ENCODE peak calls at places on chromosome 13, in seven cellular contexts. M is heart right ventricle; A is GM10248; V is neural crest cell; P is CD8-positive, alpha-beta T cell; B is epithelial cell of esophagus; H is body of pancreas. U is an unnamed sample.
A peak's percentile ranks its signal among the peaks of the same experiment; 100 is the strongest.

GRCh38 chr13:72886272-72887062 is 104.5 kb downstream of the PIBF1 start:
- DNase-seq in A (no peak), H (no peak), V (no peak), P (no peak), B (peak; percentile 11), M (no peak), U (no peak)

GRCh38 chr13:82717249-82717648 is 1165.0 kb downstream of the SLITRK1 start:
- DNase-seq in M (no peak), P (no peak), V (no peak), H (no peak), A (no peak), B (peak; percentile 89), U (peak; percentile 63)

GRCh38 chr13:81872581-81872980 is 1531.7 kb upstream of the SPRY2 start:
- DNase-seq in V (peak; percentile 3), B (peak; percentile 41), H (no peak), M (no peak), A (no peak), P (no peak), U (peak; percentile 1)

GRCh38 chr13:113121183-113121927 is 1.2 kb upstream of the F10 start:
- DNase-seq in H (no peak), P (no peak), B (no peak), A (no peak), V (no peak), M (no peak), U (no peak)

GRCh38 chr13:110396913-110397379 is 89.9 kb downstream of the COL4A2 start:
- DNase-seq in M (peak; percentile 77), V (no peak), P (no peak), H (peak; percentile 62), A (no peak), B (peak; percentile 94), U (peak; percentile 100)

GRCh38 chr13:52809310-52809769 is 39.1 kb downstream of the PCDH8 start:
- DNase-seq in P (no peak), H (peak; percentile 70), B (peak; percentile 69), V (peak; percentile 73), A (peak; percentile 79), M (peak; percentile 42), U (peak; percentile 20)

GRCh38 chr13:50123862-50124535 is 108.8 kb downstream of the KCNRG start:
- DNase-seq in V (no peak), M (peak; percentile 97), H (peak; percentile 85), B (peak; percentile 95), P (no peak), A (peak; percentile 93), U (peak; percentile 97)

GRCh38 chr13:27018882-27019281 is 152.7 kb downstream of the USP12 start:
- DNase-seq in P (no peak), M (no peak), H (no peak), A (no peak), B (no peak), V (no peak), U (no peak)

GRCh38 chr13:113411216-113412023 is 41.9 kb downstream of the ADPRHL1 start:
- DNase-seq in A (no peak), B (peak; percentile 19), H (no peak), V (no peak), M (peak; percentile 75), P (no peak), U (peak; percentile 96)

GRCh38 chr13:64154514-64154913 is 2738.9 kb upstream of the PCDH20 start:
- DNase-seq in A (no peak), H (no peak), V (no peak), M (no peak), B (peak; percentile 11), P (no peak), U (peak; percentile 23)

GRCh38 chr13:107185889-107186288 is 618.0 kb upstream of the ARGLU1 start:
- DNase-seq in M (no peak), B (no peak), H (no peak), P (no peak), A (no peak), V (no peak), U (peak; percentile 45)

GRCh38 chr13:26707122-26708006 is 53.2 kb downstream of the GPR12 start:
- DNase-seq in P (no peak), V (peak; percentile 41), H (peak; percentile 20), M (no peak), B (peak; percentile 69), A (peak; percentile 52), U (peak; percentile 45)

GRCh38 chr13:31331051-31331450 is 131.3 kb downstream of the B3GLCT start:
- DNase-seq in H (no peak), B (no peak), A (no peak), V (no peak), P (no peak), M (no peak), U (no peak)

GRCh38 chr13:88552966-88553365 is 881.8 kb downstream of the SLITRK5 start:
- DNase-seq in P (no peak), B (no peak), H (no peak), A (no peak), V (no peak), M (no peak), U (no peak)

GRCh38 chr13:75038315-75038881 is 443.6 kb downstream of the TBC1D4 start:
- DNase-seq in P (no peak), V (no peak), A (no peak), H (no peak), B (no peak), M (no peak), U (no peak)

GRCh38 chr13:24130134-24130792 is 30.3 kb upstream of the SPATA13 start:
- DNase-seq in B (no peak), H (no peak), M (no peak), P (no peak), V (no peak), A (no peak), U (no peak)

GRCh38 chr13:110109910-110110309 is 197.0 kb downstream of the COL4A1 start:
- DNase-seq in M (peak; percentile 79), H (peak; percentile 26), P (no peak), B (peak; percentile 75), V (no peak), A (no peak), U (peak; percentile 91)

GRCh38 chr13:42218576-42218975 is 53.4 kb upstream of the AKAP11 start:
- DNase-seq in M (no peak), B (peak; percentile 9), A (no peak), V (no peak), P (no peak), H (no peak), U (no peak)

GRCh38 chr13:106038752-106039151 is 496.7 kb downstream of the EFNB2 start:
- DNase-seq in H (no peak), V (no peak), P (no peak), M (no peak), B (peak; percentile 80), A (no peak), U (peak; percentile 91)

GRCh38 chr13:50448535-50448981 is 394.9 kb downstream of the DLEU7 start:
- DNase-seq in V (no peak), B (peak; percentile 79), H (no peak), P (no peak), A (no peak), M (no peak), U (no peak)

GRCh38 chr13:35164324-35164932 is 222.4 kb downstream of the NBEA start:
- DNase-seq in H (no peak), V (no peak), P (no peak), M (no peak), A (peak; percentile 16), B (peak; percentile 41), U (peak; percentile 50)

GRCh38 chr13:99193152-99193551 is 7.5 kb upstream of the UBAC2 start:
- DNase-seq in A (no peak), B (no peak), M (no peak), V (no peak), H (no peak), P (no peak), U (no peak)
- TF ChIP-seq CTCF in A (no peak), B (no peak), M (no peak), V (no peak), H (no peak), P (no peak), U (no peak)

GRCh38 chr13:29803221-29803620 is 47.2 kb downstream of the UBL3 start:
- DNase-seq in M (no peak), H (no peak), B (no peak), V (no peak), P (no peak), A (no peak), U (no peak)

GRCh38 chr13:29800687-29801086 is 49.7 kb downstream of the UBL3 start:
- DNase-seq in P (no peak), B (no peak), M (no peak), A (no peak), H (no peak), V (no peak), U (no peak)

GRCh38 chr13:29802621-29803020 is 47.8 kb downstream of the UBL3 start:
- DNase-seq in P (no peak), V (no peak), M (no peak), H (no peak), A (no peak), B (peak; percentile 18), U (no peak)

GRCh38 chr13:29801102-29801501 is 49.3 kb downstream of the UBL3 start:
- DNase-seq in A (no peak), H (no peak), V (no peak), M (no peak), B (no peak), P (no peak), U (no peak)

GRCh38 chr13:29801737-29802305 is 48.6 kb downstream of the UBL3 start:
- DNase-seq in B (no peak), P (no peak), V (no peak), H (no peak), M (no peak), A (no peak), U (no peak)
- TF ChIP-seq CTCF in B (no peak), P (no peak), V (no peak), H (no peak), M (no peak), A (peak; percentile 26), U (no peak)

DNA sequence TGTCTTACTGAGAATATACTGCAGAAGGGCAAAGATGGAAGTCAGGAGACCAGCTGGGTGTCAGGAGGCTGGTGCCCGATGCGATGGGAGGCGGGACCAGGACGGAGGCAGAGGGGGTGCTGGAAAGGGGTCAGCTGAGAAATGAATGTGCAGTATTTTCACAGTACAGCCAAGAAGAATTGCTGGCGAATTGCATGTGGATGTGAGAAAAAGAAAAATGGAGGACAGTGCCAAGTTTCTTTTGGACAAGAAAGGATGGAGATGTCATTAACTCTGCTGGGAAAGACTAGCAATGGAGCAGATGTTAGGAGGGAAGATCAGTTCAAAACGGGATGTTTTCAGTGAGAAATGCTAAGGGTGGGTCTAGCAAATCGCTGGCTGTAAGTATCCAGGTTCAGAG is 7.0 kb downstream of the CRYL1 start:
- DNase-seq in B (no peak), A (no peak), P (no peak), M (no peak), H (no peak), V (no peak), U (no peak)
- TF ChIP-seq CTCF in B (no peak), A (no peak), P (no peak), M (no peak), H (no peak), V (no peak), U (no peak)

GRCh38 chr13:25630327-25630726 is 258.6 kb downstream of the ATP8A2 start:
- DNase-seq in H (no peak), B (no peak), A (no peak), M (no peak), P (no peak), V (no peak), U (no peak)

GRCh38 chr13:25619897-25620296 is 248.1 kb downstream of the ATP8A2 start:
- DNase-seq in B (no peak), A (no peak), V (no peak), M (no peak), P (no peak), H (no peak), U (no peak)

DNA sequence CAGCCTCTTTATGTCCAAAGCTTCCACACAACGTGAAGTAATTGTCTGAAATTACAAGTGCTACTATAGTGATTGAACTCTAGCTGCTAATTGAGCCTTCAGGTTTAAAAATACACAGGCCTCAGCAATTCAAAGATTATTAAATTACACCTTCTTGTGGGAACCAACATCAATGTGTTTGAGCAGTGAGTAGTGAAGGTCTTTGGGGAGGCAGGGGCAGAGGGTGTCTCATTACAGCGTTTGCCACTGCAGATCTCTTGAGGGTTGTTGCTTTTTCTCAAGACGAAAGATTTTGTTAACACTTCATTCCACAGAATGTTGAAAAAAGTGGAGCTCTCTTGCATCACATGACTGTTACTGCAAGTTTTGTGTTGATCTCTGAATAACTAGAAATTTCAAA is 253.6 kb downstream of the ATP8A2 start:
- DNase-seq in V (no peak), M (no peak), H (no peak), A (no peak), P (no peak), B (no peak), U (no peak)
- TF ChIP-seq CTCF in V (no peak), M (no peak), H (no peak), A (no peak), P (no peak), B (no peak), U (no peak)

U was measured in astrocyte of the spinal cord.